ENCODE peak calls at places on chromosomes 13 and 19, in nine cellular contexts. K, P, O, F, Q, D, J, S and V are unnamed samples.

GRCh38 chr19:45999653-46000121 is 4.4 kb downstream of the CCDC61 start:
- DNase-seq in K (no peak), P (no peak), O (no peak), F (no peak), Q (no peak), D (no peak), J (no peak), S (peak), V (no peak)

GRCh38 chr19:3275583-3276340 is 51.3 kb downstream of the CELF5 start:
- DNase-seq in K (peak), P (peak), O (peak), F (peak), Q (peak), D (peak), J (peak), S (peak), V (peak)

GRCh38 chr19:23273022-23273593 is 22.9 kb upstream of the ZNF724 start:
- DNase-seq in K (no peak), P (no peak), O (no peak), F (peak), Q (no peak), D (peak), J (no peak), S (peak), V (no peak)

GRCh38 chr13:40170982-40171381 is 495.5 kb downstream of the FOXO1 start:
- DNase-seq in K (no peak), P (no peak), O (no peak), F (no peak), Q (no peak), D (no peak), J (no peak), S (no peak), V (no peak)

GRCh38 chr13:105538346-105538745 is 997.1 kb downstream of the EFNB2 start:
- DNase-seq in K (no peak), P (no peak), O (no peak), F (no peak), Q (no peak), D (no peak), J (no peak), S (no peak), V (no peak)

GRCh38 chr13:35512271-35512920 is 35.9 kb upstream of the MAB21L1 start:
- DNase-seq in K (no peak), P (no peak), O (no peak), F (no peak), Q (peak), D (no peak), J (no peak), S (peak), V (no peak)

GRCh38 chr13:62512194-62513141 is 1096.8 kb upstream of the PCDH20 start:
- DNase-seq in K (no peak), P (no peak), O (no peak), F (peak), Q (no peak), D (no peak), J (no peak), S (no peak), V (no peak)

GRCh38 chr13:26425439-26426358 is 131.8 kb upstream of the WASF3 start:
- DNase-seq in K (peak), P (no peak), O (no peak), F (no peak), Q (no peak), D (no peak), J (no peak), S (peak), V (no peak)

GRCh38 chr13:80360298-80360827 is 19.4 kb upstream of the SPRY2 start:
- DNase-seq in K (no peak), P (no peak), O (no peak), F (no peak), Q (no peak), D (no peak), J (no peak), S (no peak), V (no peak)

GRCh38 chr13:94660695-94661324 is 51.5 kb downstream of the SOX21 start:
- DNase-seq in K (no peak), P (no peak), O (no peak), F (no peak), Q (no peak), D (no peak), J (no peak), S (peak), V (peak)

GRCh38 chr13:94119360-94119936 is 360.0 kb downstream of the DCT start:
- DNase-seq in K (no peak), P (no peak), O (no peak), F (peak), Q (no peak), D (no peak), J (no peak), S (no peak), V (no peak)

GRCh38 chr19:49340069-49340864 is 5.1 kb downstream of the CD37 start:
- DNase-seq in K (peak), P (peak), O (no peak), F (peak), Q (no peak), D (no peak), J (no peak), S (no peak), V (no peak)

GRCh38 chr13:33316890-33317289 is 31.3 kb upstream of the STARD13 start:
- DNase-seq in K (no peak), P (no peak), O (no peak), F (no peak), Q (no peak), D (no peak), J (no peak), S (no peak), V (no peak)

GRCh38 chr19:50290775-50291174 is 38.4 kb downstream of the KCNC3 start:
- DNase-seq in K (no peak), P (no peak), O (no peak), F (no peak), Q (no peak), D (no peak), J (no peak), S (no peak), V (no peak)